ENCODE peak calls at places on chromosomes 12 and 14, in six cellular contexts. H is ELF-1, E is AG04450, L is Daoy, T is sigmoid colon, F is NCI-H2029 treated with DMSO at 0.1 percent for 48 hours. J is an unnamed sample.
A peak's percentile ranks its signal among the peaks of the same experiment; 100 is the strongest.

GRCh38 chr14:34650786-34651584 is 21.0 kb upstream of the SNX6 start:
- DNase-seq in H (peak; percentile 62), L (peak; percentile 84), T (no peak), F (no peak), E (peak; percentile 98), J (no peak)

GRCh38 chr12:24889403-24889802 is 59.5 kb downstream of the BCAT1 start:
- DNase-seq in L (no peak), F (no peak), T (no peak), H (peak; percentile 44), E (no peak), J (no peak)

GRCh38 chr12:23694920-23695319 is 254.6 kb downstream of the SOX5 start:
- DNase-seq in T (no peak), F (no peak), H (no peak), L (no peak), E (no peak), J (no peak)

GRCh38 chr14:101716077-101716950 is 45.2 kb upstream of the PPP2R5C start:
- DNase-seq in L (no peak), T (no peak), F (no peak), E (no peak), H (no peak), J (no peak)

GRCh38 chr14:23123419-23123818 is 4.4 kb upstream of the CEBPE start:
- DNase-seq in F (peak; percentile 99), T (peak; percentile 76), H (no peak), E (no peak), L (peak; percentile 29), J (no peak)

GRCh38 chr14:71703477-71703876 is 228.8 kb upstream of the RGS6 start:
- DNase-seq in E (no peak), F (no peak), H (no peak), T (no peak), L (no peak), J (no peak)

GRCh38 chr12:132325733-132326130 is 3.7 kb downstream of the GALNT9 start:
- DNase-seq in E (no peak), T (no peak), L (no peak), F (no peak), H (no peak), J (no peak)

GRCh38 chr12:72330784-72331183 is 58.6 kb downstream of the TRHDE start:
- DNase-seq in F (no peak), L (no peak), E (no peak), H (no peak), T (no peak), J (no peak)

GRCh38 chr12:28290262-28290661 is 100.0 kb downstream of the CCDC91 start:
- DNase-seq in F (no peak), H (no peak), T (no peak), E (no peak), L (no peak), J (no peak)

GRCh38 chr14:102629700-102630365 is 37.4 kb downstream of the RCOR1 start:
- DNase-seq in T (no peak), E (no peak), H (peak; percentile 42), F (no peak), L (peak; percentile 6), J (no peak)

GRCh38 chr14:52974406-52974805 is 23.6 kb upstream of the FERMT2 start:
- DNase-seq in L (no peak), E (no peak), F (no peak), H (no peak), T (no peak), J (no peak)

GRCh38 chr12:1936406-1937320 is 18.2 kb upstream of the CACNA2D4 start:
- DNase-seq in H (no peak), F (no peak), E (peak; percentile 27), L (peak; percentile 75), T (peak; percentile 93), J (no peak)

GRCh38 chr12:104682790-104683279 is 226.1 kb downstream of the CHST11 start:
- DNase-seq in F (no peak), H (no peak), T (no peak), L (no peak), E (no peak), J (peak; percentile 71)

GRCh38 chr14:61698216-61698980 is 3.1 kb downstream of the HIF1A start:
- DNase-seq in T (no peak), E (no peak), H (no peak), F (no peak), L (no peak), J (no peak)

GRCh38 chr12:6533653-6534157 is 612 bp upstream of the GAPDH start:
- DNase-seq in E (peak; percentile 59), F (peak; percentile 86), L (peak; percentile 90), H (peak; percentile 95), T (peak; percentile 90), J (no peak)

GRCh38 chr14:65137648-65138317 is 35.5 kb upstream of the MAX start:
- DNase-seq in E (no peak), T (no peak), H (no peak), L (no peak), F (no peak), J (no peak)